ENCODE peak calls at places on chromosomes 11 and 22, in nine cellular contexts. One of them, this sample, is unnamed.

GRCh38 chr11:26187639-26188038 is 144.3 kb upstream of the ANO3 start:
- DNase-seq in endothelial cell: no peak
- DNase-seq in spleen: no peak
- DNase-seq in kidney epithelial cell: peak
- DNase-seq in gastrocnemius medialis: peak
- DNase-seq in astrocyte of the cerebellum: peak
- DNase-seq in transverse colon: no peak
- DNase-seq in thyroid gland: no peak
- DNase-seq in type B pancreatic cell: no peak
- DNase-seq in this sample: no peak

GRCh38 chr11:74696932-74697687 is 34.1 kb downstream of the CHRDL2 start:
- DNase-seq in endothelial cell: peak
- DNase-seq in astrocyte of the cerebellum: peak
- DNase-seq in thyroid gland: peak
- DNase-seq in kidney epithelial cell: peak
- DNase-seq in spleen: peak
- DNase-seq in transverse colon: peak
- DNase-seq in type B pancreatic cell: no peak
- DNase-seq in gastrocnemius medialis: peak
- DNase-seq in this sample: no peak

GRCh38 chr11:64498151-64498550 is 92.9 kb upstream of the SLC22A12 start:
- DNase-seq in kidney epithelial cell: no peak
- DNase-seq in type B pancreatic cell: no peak
- DNase-seq in gastrocnemius medialis: no peak
- DNase-seq in astrocyte of the cerebellum: no peak
- DNase-seq in endothelial cell: no peak
- DNase-seq in spleen: no peak
- DNase-seq in thyroid gland: no peak
- DNase-seq in transverse colon: no peak
- DNase-seq in this sample: no peak

GRCh38 chr22:29784451-29785361 is 17.5 kb downstream of the UQCR10 start:
- DNase-seq in kidney epithelial cell: no peak
- DNase-seq in type B pancreatic cell: no peak
- DNase-seq in astrocyte of the cerebellum: no peak
- DNase-seq in endothelial cell: no peak
- DNase-seq in gastrocnemius medialis: no peak
- DNase-seq in thyroid gland: peak
- DNase-seq in transverse colon: no peak
- DNase-seq in spleen: no peak
- DNase-seq in this sample: no peak

GRCh38 chr11:102933627-102934026 is 21.9 kb downstream of the MMP13 start:
- DNase-seq in kidney epithelial cell: no peak
- DNase-seq in spleen: no peak
- DNase-seq in gastrocnemius medialis: no peak
- DNase-seq in thyroid gland: no peak
- DNase-seq in type B pancreatic cell: no peak
- DNase-seq in astrocyte of the cerebellum: no peak
- DNase-seq in endothelial cell: no peak
- DNase-seq in transverse colon: no peak
- DNase-seq in this sample: no peak

GRCh38 chr11:78310500-78310909 is 107.1 kb downstream of the GAB2 start:
- DNase-seq in spleen: no peak
- DNase-seq in thyroid gland: no peak
- DNase-seq in astrocyte of the cerebellum: peak
- DNase-seq in transverse colon: peak
- DNase-seq in type B pancreatic cell: no peak
- DNase-seq in endothelial cell: no peak
- DNase-seq in kidney epithelial cell: no peak
- DNase-seq in gastrocnemius medialis: peak
- DNase-seq in this sample: no peak

GRCh38 chr11:62678770-62679696 is at the start of gene UBXN1:
- DNase-seq in gastrocnemius medialis: peak
- DNase-seq in kidney epithelial cell: no peak
- DNase-seq in spleen: peak
- DNase-seq in thyroid gland: peak
- DNase-seq in type B pancreatic cell: peak
- DNase-seq in astrocyte of the cerebellum: peak
- DNase-seq in transverse colon: peak
- DNase-seq in endothelial cell: peak
- DNase-seq in this sample: peak

GRCh38 chr22:35553341-35553740 is 12.7 kb downstream of the RASD2 start:
- DNase-seq in kidney epithelial cell: no peak
- DNase-seq in spleen: no peak
- DNase-seq in transverse colon: no peak
- DNase-seq in thyroid gland: no peak
- DNase-seq in type B pancreatic cell: no peak
- DNase-seq in astrocyte of the cerebellum: no peak
- DNase-seq in endothelial cell: no peak
- DNase-seq in gastrocnemius medialis: no peak
- DNase-seq in this sample: no peak

DNA sequence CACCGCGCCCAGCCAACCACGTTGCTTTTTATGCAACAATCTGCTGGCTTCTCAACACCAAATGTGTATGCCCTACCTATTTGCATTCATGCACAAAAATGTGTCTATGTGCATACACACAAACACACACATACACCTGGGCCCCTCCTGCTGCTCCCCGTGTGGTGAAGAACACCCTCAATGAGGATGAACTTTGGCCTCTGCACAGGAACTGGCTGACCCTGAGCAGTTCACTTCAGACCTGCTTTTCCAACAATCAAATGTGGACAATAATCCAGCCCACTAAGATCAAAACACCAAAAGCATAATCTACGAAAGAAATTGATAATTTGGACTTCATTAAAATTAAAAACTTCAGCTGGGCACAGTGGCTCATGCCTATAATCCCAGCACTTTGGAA is 25.3 kb upstream of the SLC35C1 start:
- DNase-seq in thyroid gland: no peak
- DNase-seq in transverse colon: no peak
- DNase-seq in endothelial cell: no peak
- DNase-seq in spleen: no peak
- DNase-seq in type B pancreatic cell: no peak
- DNase-seq in astrocyte of the cerebellum: no peak
- DNase-seq in kidney epithelial cell: no peak
- DNase-seq in gastrocnemius medialis: no peak
- DNase-seq in this sample: no peak
- TF ChIP-seq CTCF in thyroid gland: no peak
- TF ChIP-seq CTCF in transverse colon: no peak
- TF ChIP-seq CTCF in endothelial cell: no peak
- TF ChIP-seq CTCF in spleen: no peak
- TF ChIP-seq CTCF in type B pancreatic cell: no peak
- TF ChIP-seq CTCF in astrocyte of the cerebellum: no peak
- TF ChIP-seq CTCF in kidney epithelial cell: no peak
- TF ChIP-seq CTCF in gastrocnemius medialis: no peak
- TF ChIP-seq CTCF in this sample: no peak

DNA sequence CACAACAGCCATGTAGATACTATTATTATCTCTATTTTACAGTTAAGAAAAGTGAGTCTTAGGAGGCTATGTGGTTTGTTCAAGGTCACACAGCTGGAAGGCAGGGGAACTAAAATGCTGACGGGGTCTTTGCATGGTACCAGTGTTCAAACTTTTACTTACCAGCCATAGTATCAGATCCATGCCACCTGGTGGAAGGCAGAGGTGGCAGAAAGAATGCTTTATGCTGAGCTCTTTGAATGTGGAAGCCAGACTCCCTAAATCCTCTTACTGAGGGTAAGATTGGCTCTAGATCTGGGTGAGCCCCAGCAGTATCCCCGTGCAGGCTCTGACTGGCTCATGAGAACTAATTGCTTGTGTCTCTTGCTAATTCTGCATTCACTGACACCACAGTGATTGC is 54.3 kb upstream of the NAV2 start:
- DNase-seq in spleen: no peak
- DNase-seq in thyroid gland: no peak
- DNase-seq in kidney epithelial cell: no peak
- DNase-seq in type B pancreatic cell: no peak
- DNase-seq in astrocyte of the cerebellum: no peak
- DNase-seq in endothelial cell: no peak
- DNase-seq in transverse colon: no peak
- DNase-seq in gastrocnemius medialis: no peak
- DNase-seq in this sample: no peak
- TF ChIP-seq CTCF in spleen: no peak
- TF ChIP-seq CTCF in thyroid gland: no peak
- TF ChIP-seq CTCF in kidney epithelial cell: no peak
- TF ChIP-seq CTCF in type B pancreatic cell: peak
- TF ChIP-seq CTCF in astrocyte of the cerebellum: peak
- TF ChIP-seq CTCF in endothelial cell: no peak
- TF ChIP-seq CTCF in transverse colon: no peak
- TF ChIP-seq CTCF in gastrocnemius medialis: no peak
- TF ChIP-seq CTCF in this sample: peak

DNA sequence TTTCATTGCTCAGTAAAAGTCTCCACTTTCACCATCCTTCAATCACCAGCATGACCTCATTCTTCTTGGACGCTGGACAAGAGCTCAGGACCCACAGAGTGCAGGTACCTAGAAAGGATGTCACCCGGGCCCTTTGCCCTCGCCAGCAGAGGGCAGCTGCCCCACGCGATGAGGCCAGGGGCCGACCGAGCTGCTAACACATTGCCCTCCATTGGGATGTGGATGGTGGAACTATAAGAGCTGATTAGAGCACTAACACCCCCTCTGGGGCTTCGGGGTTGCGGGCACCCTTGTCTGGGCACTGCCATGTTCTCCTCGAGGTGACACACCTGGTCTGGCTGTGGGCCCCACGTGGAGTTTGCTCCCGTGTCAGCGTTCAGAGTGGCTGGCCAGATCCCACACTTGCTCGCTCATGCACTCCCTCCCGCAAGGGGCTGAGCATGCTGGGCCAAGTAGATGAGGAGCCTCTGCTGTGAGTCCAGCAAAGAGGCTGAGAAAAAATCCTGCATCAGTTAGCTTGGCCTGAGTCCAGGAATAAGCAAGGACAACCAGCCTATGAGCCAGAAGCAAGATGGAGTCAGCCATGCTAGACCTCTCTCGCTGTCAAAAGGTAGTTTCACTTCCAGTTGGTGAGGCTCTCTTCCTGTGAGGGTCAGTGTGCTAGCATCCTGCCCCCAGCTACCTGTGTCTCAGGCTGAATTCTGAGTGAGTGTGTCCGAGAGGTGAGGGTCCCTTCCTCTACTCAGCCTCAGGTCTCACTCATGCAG is 9.8 kb downstream of the KRTAP5-6 start:
- DNase-seq in thyroid gland: no peak
- DNase-seq in spleen: peak
- DNase-seq in kidney epithelial cell: no peak
- DNase-seq in astrocyte of the cerebellum: no peak
- DNase-seq in endothelial cell: no peak
- DNase-seq in gastrocnemius medialis: peak
- DNase-seq in transverse colon: no peak
- DNase-seq in type B pancreatic cell: no peak
- DNase-seq in this sample: no peak
- TF ChIP-seq CTCF in thyroid gland: no peak
- TF ChIP-seq CTCF in spleen: peak
- TF ChIP-seq CTCF in kidney epithelial cell: no peak
- TF ChIP-seq CTCF in astrocyte of the cerebellum: no peak
- TF ChIP-seq CTCF in endothelial cell: no peak
- TF ChIP-seq CTCF in gastrocnemius medialis: peak
- TF ChIP-seq CTCF in transverse colon: no peak
- TF ChIP-seq CTCF in type B pancreatic cell: no peak
- TF ChIP-seq CTCF in this sample: peak

DNA sequence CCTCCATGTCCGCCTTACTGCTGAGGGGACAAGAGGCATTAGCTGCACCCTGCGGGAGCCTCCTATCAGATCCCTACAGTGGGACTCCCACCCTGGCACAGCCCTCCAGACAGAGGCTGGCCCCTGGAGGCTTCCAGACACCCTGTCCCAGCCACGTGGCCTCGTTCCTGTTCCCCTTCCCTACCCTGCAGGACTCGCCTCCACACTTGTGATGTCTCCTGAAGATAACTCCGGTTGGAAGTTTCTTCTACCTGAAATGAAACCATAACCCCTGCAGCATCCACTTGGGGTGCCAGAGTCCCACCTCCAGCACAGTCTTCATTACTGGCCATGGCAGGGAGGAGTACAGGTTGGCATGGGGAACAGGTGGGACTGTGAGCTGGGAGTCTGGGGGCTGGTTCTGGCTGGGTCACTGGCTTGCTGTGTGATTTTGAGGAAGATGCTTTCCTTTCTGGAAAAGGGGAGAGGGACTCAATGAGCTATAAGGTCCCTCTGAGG is 4.9 kb upstream of the SH3BP1 start:
- DNase-seq in spleen: peak
- DNase-seq in kidney epithelial cell: no peak
- DNase-seq in transverse colon: no peak
- DNase-seq in astrocyte of the cerebellum: no peak
- DNase-seq in thyroid gland: no peak
- DNase-seq in gastrocnemius medialis: no peak
- DNase-seq in type B pancreatic cell: no peak
- DNase-seq in endothelial cell: no peak
- DNase-seq in this sample: no peak
- TF ChIP-seq CTCF in spleen: no peak
- TF ChIP-seq CTCF in kidney epithelial cell: peak
- TF ChIP-seq CTCF in transverse colon: peak
- TF ChIP-seq CTCF in astrocyte of the cerebellum: peak
- TF ChIP-seq CTCF in thyroid gland: no peak
- TF ChIP-seq CTCF in gastrocnemius medialis: no peak
- TF ChIP-seq CTCF in type B pancreatic cell: no peak
- TF ChIP-seq CTCF in endothelial cell: no peak
- TF ChIP-seq CTCF in this sample: no peak

GRCh38 chr11:108601150-108601549 is 7.6 kb upstream of the EXPH5 start:
- DNase-seq in type B pancreatic cell: no peak
- DNase-seq in kidney epithelial cell: no peak
- DNase-seq in gastrocnemius medialis: no peak
- DNase-seq in thyroid gland: no peak
- DNase-seq in astrocyte of the cerebellum: no peak
- DNase-seq in spleen: no peak
- DNase-seq in transverse colon: no peak
- DNase-seq in endothelial cell: no peak
- DNase-seq in this sample: no peak
- TF ChIP-seq CTCF in type B pancreatic cell: no peak
- TF ChIP-seq CTCF in kidney epithelial cell: no peak
- TF ChIP-seq CTCF in gastrocnemius medialis: no peak
- TF ChIP-seq CTCF in thyroid gland: no peak
- TF ChIP-seq CTCF in astrocyte of the cerebellum: no peak
- TF ChIP-seq CTCF in spleen: no peak
- TF ChIP-seq CTCF in transverse colon: no peak
- TF ChIP-seq CTCF in endothelial cell: no peak
- TF ChIP-seq CTCF in this sample: no peak

This sample was measured in chondrocyte.